ENCODE peak calls at places on chromosome 17, in six cellular contexts. C is PC-9, X is IMR-90, I is GM23248, S is mammary epithelial cell, O is neural progenitor cell. V is an unnamed sample.
A peak's percentile ranks its signal among the peaks of the same experiment; 100 is the strongest.

GRCh38 chr17:61076649-61077048 is 323.0 kb upstream of the TBX2 start:
- DNase-seq in C (no peak), X (peak; percentile 32), I (peak; percentile 28), S (no peak), O (no peak), V (no peak)

GRCh38 chr17:67481808-67482207 is 104.7 kb downstream of the PITPNC1 start:
- DNase-seq in C (no peak), X (peak; percentile 57), I (peak; percentile 81), S (no peak), O (no peak), V (no peak)

GRCh38 chr17:64343833-64344637 is 46.6 kb downstream of the PECAM1 start:
- DNase-seq in C (peak; percentile 80), X (peak; percentile 90), I (peak; percentile 88), S (peak; percentile 50), O (peak; percentile 10), V (peak; percentile 38)

GRCh38 chr17:19747829-19748806 is at the start of gene ALDH3A1:
- DNase-seq in C (peak; percentile 89), X (no peak), I (peak; percentile 76), S (no peak), O (peak; percentile 22), V (no peak)

GRCh38 chr17:12342609-12343248 is 322.1 kb downstream of the MAP2K4 start:
- DNase-seq in C (no peak), X (no peak), I (peak; percentile 8), S (no peak), O (peak; percentile 64), V (no peak)

GRCh38 chr17:41308918-41309359 is at the start of gene KRTAP16-1:
- DNase-seq in C (no peak), X (no peak), I (no peak), S (no peak), O (no peak), V (no peak)

GRCh38 chr17:6996256-6997111 is 635 bp downstream of the ALOX12 start:
- DNase-seq in C (no peak), X (no peak), I (no peak), S (no peak), O (no peak), V (no peak)

GRCh38 chr17:66655861-66656260 is 179.1 kb upstream of the CACNG5 start:
- DNase-seq in C (no peak), X (peak; percentile 80), I (peak; percentile 95), S (peak; percentile 96), O (no peak), V (no peak)

GRCh38 chr17:31495049-31495885 is 103.8 kb downstream of the RAB11FIP4 start:
- DNase-seq in C (peak; percentile 90), X (no peak), I (no peak), S (peak; percentile 37), O (no peak), V (no peak)

GRCh38 chr17:45868276-45868675 is 23.6 kb downstream of the SPPL2C start:
- DNase-seq in C (no peak), X (no peak), I (peak; percentile 26), S (no peak), O (no peak), V (no peak)

GRCh38 chr17:56478836-56479447 is 114.6 kb upstream of the NOG start:
- DNase-seq in C (no peak), X (peak; percentile 25), I (peak; percentile 35), S (peak; percentile 32), O (peak; percentile 54), V (peak; percentile 42)

GRCh38 chr17:65688307-65688706 is 126.9 kb upstream of the AXIN2 start:
- DNase-seq in C (no peak), X (no peak), I (no peak), S (no peak), O (no peak), V (no peak)

GRCh38 chr17:55648086-55648485 is 74.6 kb downstream of the TMEM100 start:
- DNase-seq in C (no peak), X (no peak), I (peak; percentile 20), S (no peak), O (no peak), V (no peak)

GRCh38 chr17:43014020-43014615 is 7.5 kb downstream of the IFI35 start:
- DNase-seq in C (no peak), X (no peak), I (no peak), S (no peak), O (no peak), V (no peak)

GRCh38 chr17:5122586-5123342 is 6.9 kb downstream of the USP6 start:
- DNase-seq in C (no peak), X (no peak), I (peak; percentile 53), S (no peak), O (peak; percentile 58), V (no peak)

GRCh38 chr17:83177611-83178532 is 98.5 kb downstream of the METRNL start:
- DNase-seq in C (no peak), X (no peak), I (no peak), S (no peak), O (no peak), V (no peak)

GRCh38 chr17:80512233-80512632 is 32.4 kb upstream of the RPTOR start:
- DNase-seq in C (no peak), X (peak; percentile 79), I (peak; percentile 91), S (no peak), O (no peak), V (no peak)

GRCh38 chr17:80510132-80510531 is 33.7 kb upstream of the NPTX1 start:
- DNase-seq in C (no peak), X (no peak), I (no peak), S (no peak), O (no peak), V (no peak)

GRCh38 chr17:80510772-80511171 is 33.9 kb upstream of the RPTOR start:
- DNase-seq in C (no peak), X (no peak), I (no peak), S (no peak), O (no peak), V (no peak)

GRCh38 chr17:80513201-80513600 is 31.4 kb upstream of the RPTOR start:
- DNase-seq in C (no peak), X (no peak), I (no peak), S (no peak), O (no peak), V (no peak)

GRCh38 chr17:80511222-80512180 is 33.1 kb upstream of the RPTOR start:
- DNase-seq in C (no peak), X (no peak), I (no peak), S (no peak), O (peak; percentile 70), V (no peak)
- H3K4me2 ChIP-seq in C (no peak overlapping the region), X (no peak overlapping the region), I (no peak overlapping the region), S (no peak overlapping the region), O (no peak overlapping the region), V (no peak overlapping the region)

GRCh38 chr17:75832652-75833400 is 11.4 kb downstream of the UNC13D start:
- DNase-seq in C (no peak), X (no peak), I (no peak), S (no peak), O (no peak), V (no peak)
- H3K4me2 ChIP-seq in C (no peak overlapping the region), X (no peak overlapping the region), I (no peak overlapping the region), S (no peak overlapping the region), O (peak overlapping the region; percentile 27), V (no peak overlapping the region)

GRCh38 chr17:79938696-79939435 is 96.8 kb downstream of the TBC1D16 start:
- DNase-seq in C (no peak), X (no peak), I (no peak), S (no peak), O (no peak), V (no peak)
- H3K4me2 ChIP-seq in C (no peak overlapping the region), X (no peak overlapping the region), I (no peak overlapping the region), S (no peak overlapping the region), O (no peak overlapping the region), V (no peak overlapping the region)

GRCh38 chr17:35705705-35706104 is 25.7 kb upstream of the RASL10B start:
- DNase-seq in C (no peak), X (no peak), I (no peak), S (no peak), O (no peak), V (no peak)

GRCh38 chr17:35705230-35705629 is 26.2 kb upstream of the RASL10B start:
- DNase-seq in C (no peak), X (no peak), I (no peak), S (no peak), O (no peak), V (no peak)

GRCh38 chr17:35708951-35709350 is 22.5 kb upstream of the RASL10B start:
- DNase-seq in C (no peak), X (no peak), I (no peak), S (no peak), O (no peak), V (peak; percentile 42)

GRCh38 chr17:35709874-35710273 is 21.6 kb upstream of the RASL10B start:
- DNase-seq in C (no peak), X (peak; percentile 34), I (peak; percentile 29), S (no peak), O (no peak), V (no peak)

GRCh38 chr17:35708149-35708548 is 23.3 kb upstream of the RASL10B start:
- DNase-seq in C (no peak), X (no peak), I (no peak), S (no peak), O (no peak), V (peak; percentile 45)
- H3K4me2 ChIP-seq in C (no peak overlapping the region), X (no peak overlapping the region), I (no peak overlapping the region), S (no peak overlapping the region), O (no peak overlapping the region), V (peak overlapping the region; percentile 50)

GRCh38 chr17:78728495-78728894 is 53.6 kb downstream of the CYTH1 start:
- DNase-seq in C (no peak), X (no peak), I (no peak), S (no peak), O (no peak), V (peak; percentile 67)
- H3K4me2 ChIP-seq in C (no peak overlapping the region), X (no peak overlapping the region), I (no peak overlapping the region), S (no peak overlapping the region), O (no peak overlapping the region), V (peak overlapping the region; percentile 99)

GRCh38 chr17:81536299-81537290 is 8.4 kb downstream of the FSCN2 start:
- DNase-seq in C (no peak), X (peak; percentile 17), I (peak; percentile 47), S (no peak), O (peak; percentile 52), V (no peak)
- H3K4me2 ChIP-seq in C (no peak overlapping the region), X (no peak overlapping the region), I (no peak overlapping the region), S (no peak overlapping the region), O (peak overlapping the region; percentile 61), V (no peak overlapping the region)

GRCh38 chr17:78266771-78267170 is 35.3 kb downstream of the TMEM235 start:
- DNase-seq in C (no peak), X (no peak), I (no peak), S (no peak), O (no peak), V (no peak)

GRCh38 chr17:78263063-78263735 is 31.8 kb downstream of the TMEM235 start:
- DNase-seq in C (no peak), X (no peak), I (no peak), S (no peak), O (no peak), V (no peak)

GRCh38 chr17:78266231-78266631 is 34.8 kb downstream of the TMEM235 start:
- DNase-seq in C (no peak), X (no peak), I (no peak), S (no peak), O (no peak), V (no peak)

GRCh38 chr17:78263736-78264340 is 32.4 kb downstream of the TMEM235 start:
- DNase-seq in C (no peak), X (no peak), I (no peak), S (no peak), O (no peak), V (no peak)

DNA sequence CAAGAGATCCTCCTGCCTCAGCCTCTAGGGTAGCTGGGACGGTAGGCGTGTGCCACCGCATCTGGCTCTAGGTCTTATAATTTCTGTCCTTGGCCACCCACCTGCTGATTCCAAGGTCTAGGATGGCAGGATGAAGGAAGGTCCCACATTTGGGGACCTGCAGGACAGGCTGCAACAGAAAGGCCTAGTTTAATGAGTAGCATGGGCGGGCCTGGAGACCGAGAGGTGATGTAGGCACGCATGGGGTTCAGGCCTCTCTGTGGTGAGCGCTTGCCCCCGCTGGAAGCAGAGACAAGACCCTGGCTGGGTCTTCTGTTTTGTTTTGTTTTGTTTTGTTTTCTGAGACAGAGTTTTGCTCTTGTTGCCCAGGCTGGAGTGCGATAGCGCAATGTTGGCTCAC is 33.7 kb downstream of the TMEM235 start:
- DNase-seq in C (no peak), X (no peak), I (no peak), S (no peak), O (no peak), V (no peak)
- H3K4me2 ChIP-seq in C (no peak overlapping the region), X (no peak overlapping the region), I (no peak overlapping the region), S (no peak overlapping the region), O (no peak overlapping the region), V (no peak overlapping the region)

V was measured in MM.1S.